ENCODE peak calls at places on chromosomes 6 and 20, in eight cellular contexts. K is A673, J is ovary, W is upper lobe of right lung, S is IMR-90, O is H1, G is heart right ventricle, U is left ventricle myocardium inferior. F is an unnamed sample.

GRCh38 chr6:7773322-7773721 is 47.4 kb downstream of the BMP6 start:
- DNase-seq in O (no peak), K (no peak), G (no peak), W (no peak), J (no peak), S (peak; percentile 58), U (no peak), F (no peak)

GRCh38 chr20:40320612-40321011 is 368.4 kb downstream of the MAFB start:
- DNase-seq in O (no peak), K (no peak), J (no peak), U (no peak), G (no peak), W (no peak), S (no peak), F (no peak)

GRCh38 chr6:169173532-169174268 is 79.9 kb downstream of the THBS2 start:
- DNase-seq in G (no peak), J (no peak), O (no peak), U (no peak), K (no peak), W (no peak), S (peak; percentile 33), F (peak; percentile 60)

GRCh38 chr20:40978761-40979160 is 49.9 kb upstream of the TOP1 start:
- DNase-seq in W (no peak), G (no peak), U (no peak), K (no peak), S (no peak), J (no peak), O (peak; percentile 13), F (peak; percentile 90)

GRCh38 chr20:4973330-4974097 is 27.8 kb downstream of the SLC23A2 start:
- DNase-seq in O (no peak), K (no peak), U (peak; percentile 21), W (peak; percentile 73), J (peak; percentile 83), S (peak; percentile 90), G (peak; percentile 8), F (no peak)

GRCh38 chr20:12435254-12435653 is 517.6 kb downstream of the BTBD3 start:
- DNase-seq in K (no peak), U (no peak), G (no peak), O (no peak), J (no peak), W (no peak), S (no peak), F (no peak)

GRCh38 chr20:21508230-21509078 is 5.4 kb downstream of the NKX2-2 start:
- DNase-seq in K (peak; percentile 32), U (no peak), G (no peak), J (no peak), W (no peak), O (peak; percentile 58), S (no peak), F (no peak)

GRCh38 chr6:374956-375355 is 16.6 kb upstream of the IRF4 start:
- DNase-seq in O (no peak), G (no peak), W (no peak), J (no peak), S (no peak), U (no peak), K (no peak), F (no peak)

GRCh38 chr20:47686545-47686944 is 98.7 kb downstream of the SULF2 start:
- DNase-seq in S (peak; percentile 80), G (no peak), W (no peak), K (no peak), O (no peak), U (no peak), J (no peak), F (no peak)

GRCh38 chr6:25012657-25013056 is 76.9 kb upstream of the RIPOR2 start:
- DNase-seq in U (no peak), O (no peak), S (peak; percentile 83), J (no peak), K (no peak), W (no peak), G (no peak), F (no peak)

GRCh38 chr6:89602136-89602535 is 36.4 kb downstream of the LYRM2 start:
- DNase-seq in U (no peak), S (no peak), O (no peak), W (no peak), J (no peak), G (no peak), K (no peak), F (no peak)

GRCh38 chr6:101668496-101668895 is 275.0 kb downstream of the GRIK2 start:
- DNase-seq in W (no peak), U (no peak), J (no peak), G (no peak), S (no peak), K (no peak), O (no peak), F (peak; percentile 85)

GRCh38 chr6:170134077-170135040 is 156.5 kb downstream of the DLL1 start:
- DNase-seq in O (peak; percentile 33), U (peak; percentile 57), S (no peak), J (peak; percentile 18), W (peak; percentile 57), G (peak; percentile 58), K (no peak), F (no peak)

GRCh38 chr20:57911512-57912226 is 201.9 kb upstream of the PMEPA1 start:
- DNase-seq in U (no peak), S (no peak), J (no peak), W (peak; percentile 8), G (no peak), K (peak; percentile 28), O (no peak), F (no peak)

GRCh38 chr20:46501961-46502360 is 11.4 kb downstream of the ZNF334 start:
- DNase-seq in O (no peak), S (no peak), G (no peak), K (no peak), W (no peak), U (no peak), J (no peak), F (no peak)

GRCh38 chr6:46312657-46313056 is 141.9 kb upstream of the ENPP5 start:
- DNase-seq in K (no peak), G (no peak), U (no peak), J (no peak), O (no peak), W (no peak), S (no peak), F (no peak)

GRCh38 chr6:3615391-3616380 is 135.8 kb downstream of the PXDC1 start:
- DNase-seq in G (no peak), S (no peak), O (no peak), W (no peak), K (no peak), U (no peak), J (no peak), F (no peak)

DNA sequence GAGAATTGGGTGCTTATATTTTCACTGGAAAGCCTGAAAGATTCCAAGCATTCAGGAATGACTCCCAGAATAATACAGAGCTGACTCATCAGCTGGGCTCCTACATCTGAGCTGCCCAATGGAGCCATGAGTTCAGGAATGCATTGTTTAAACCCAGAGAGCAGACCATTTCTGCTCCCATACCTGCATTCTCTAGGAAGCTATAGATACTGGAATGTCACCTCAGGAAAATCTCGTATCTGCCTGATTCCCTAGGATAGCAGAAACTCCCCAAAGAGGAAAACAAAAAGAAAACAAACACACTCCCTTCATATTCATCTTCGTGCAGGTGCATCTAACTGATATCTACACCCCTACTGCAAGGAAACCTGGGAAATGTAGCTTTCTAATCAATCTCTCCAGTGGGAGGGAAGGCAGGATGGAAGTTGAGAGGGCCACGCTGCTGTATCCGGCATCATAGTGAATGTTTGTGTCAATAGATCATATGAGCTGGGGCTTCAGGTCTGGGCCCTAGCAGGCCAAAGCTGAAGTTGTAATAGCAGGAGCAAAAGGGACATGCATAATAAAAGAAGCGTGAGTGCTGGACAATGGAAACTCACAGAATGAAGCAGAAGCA is 8.2 kb upstream of the SLC2A12 start:
- DNase-seq in G (no peak), S (peak; percentile 79), U (no peak), W (no peak), O (no peak), J (no peak), K (no peak), F (peak; percentile 77)
- H3K27ac ChIP-seq in G (peak overlapping the region; percentile 69), S (peak overlapping the region; percentile 65), U (peak overlapping the region; percentile 82), W (no peak overlapping the region), O (peak overlapping the region; percentile 44), J (no peak overlapping the region), K (no peak overlapping the region), F (no peak overlapping the region)

GRCh38 chr20:52539891-52540290 is 348.3 kb upstream of the ZFP64 start:
- DNase-seq in O (no peak), J (no peak), W (no peak), S (no peak), U (no peak), G (no peak), K (peak; percentile 32), F (no peak)
- TF ChIP-seq CTCF in O (peak; percentile 3), J (no peak), W (no peak), S (no peak), U (no peak), G (no peak), K (peak; percentile 30), F (peak; percentile 6)

GRCh38 chr6:43183441-43183840 is 1.4 kb downstream of the CUL9 start:
- DNase-seq in W (no peak), U (no peak), S (no peak), J (no peak), G (no peak), K (no peak), O (no peak), F (no peak)
- H3K4me1 ChIP-seq in W (peaks cover 14% of the 10 kb centered on the region), U (peaks cover 29% of the 10 kb centered on the region), S (peaks cover 2% of the 10 kb centered on the region), J (peaks cover 2% of the 10 kb centered on the region), G (peaks cover 30% of the 10 kb centered on the region), K (peaks cover 11% of the 10 kb centered on the region), O (peaks cover 3% of the 10 kb centered on the region), F (peaks cover 5% of the 10 kb centered on the region)

GRCh38 chr6:31969712-31970603 is 2.0 kb downstream of the DXO start:
- DNase-seq in O (no peak), J (no peak), G (no peak), W (no peak), K (no peak), U (no peak), S (peak; percentile 55), F (no peak)
- H3K27ac ChIP-seq in O (no peak overlapping the region), J (no peak overlapping the region), G (no peak overlapping the region), W (no peak overlapping the region), K (peak overlapping the region; percentile 93), U (no peak overlapping the region), S (no peak overlapping the region), F (no peak overlapping the region)

DNA sequence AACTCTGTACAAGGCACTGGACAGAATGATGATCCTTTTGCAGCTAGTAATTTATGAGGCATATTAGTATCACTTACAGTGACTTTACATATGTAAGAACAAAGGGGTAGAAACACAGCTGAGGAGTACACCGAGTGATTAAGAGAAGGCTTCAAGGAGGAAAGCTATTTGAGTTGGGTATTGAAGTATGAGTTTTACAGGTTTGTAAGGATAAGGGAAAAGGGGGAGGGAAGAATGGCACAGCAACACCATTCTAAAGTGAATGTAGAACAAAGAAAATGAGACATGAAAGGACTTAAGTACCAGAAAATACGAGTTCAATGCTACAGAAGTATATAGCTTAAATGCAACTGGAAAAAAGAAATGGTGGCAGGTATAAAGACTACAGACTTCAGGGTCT is 5.5 kb downstream of the CDK19 start:
- DNase-seq in U (no peak), J (no peak), O (no peak), S (no peak), G (no peak), W (no peak), K (no peak), F (no peak)
- TF ChIP-seq CTCF in U (no peak), J (no peak), O (no peak), S (no peak), G (no peak), W (no peak), K (no peak), F (no peak)

GRCh38 chr20:6707231-6707870 is 60.1 kb upstream of the BMP2 start:
- DNase-seq in U (no peak), W (no peak), K (no peak), S (no peak), J (no peak), O (no peak), G (no peak), F (no peak)
- H3K4me1 ChIP-seq in U (peaks cover 27% of the 10 kb centered on the region), W (peaks cover 57% of the 10 kb centered on the region), K (no peaks in the 10 kb centered on the region), S (peaks cover 29% of the 10 kb centered on the region), J (no peaks in the 10 kb centered on the region), O (no peaks in the 10 kb centered on the region), G (peaks cover 32% of the 10 kb centered on the region), F (peaks cover 18% of the 10 kb centered on the region)

F was measured in foreskin keratinocyte.